ENCODE peak calls at places on chromosomes 6 and 20, in eight cellular contexts. K, W, B, J, Z, R, C and I are unnamed samples.

GRCh38 chr6:45310118-45310788 is 17.9 kb upstream of the RUNX2 start:
- DNase-seq in K (no peak), J (peak; percentile 51), R (no peak), C (no peak), B (no peak), Z (no peak), W (no peak), I (no peak)

GRCh38 chr6:101195581-101195980 is 197.9 kb upstream of the GRIK2 start:
- DNase-seq in R (no peak), B (no peak), K (no peak), C (no peak), Z (no peak), J (no peak), W (no peak), I (peak; percentile 4)

GRCh38 chr6:168950500-168951223 is 303.0 kb downstream of the THBS2 start:
- DNase-seq in C (no peak), R (peak; percentile 65), W (no peak), J (no peak), K (no peak), B (no peak), Z (no peak), I (no peak)

GRCh38 chr6:2611092-2611491 is 139.6 kb downstream of the MYLK4 start:
- DNase-seq in K (no peak), W (no peak), Z (no peak), C (peak; percentile 28), R (no peak), J (no peak), B (no peak), I (peak; percentile 61)

GRCh38 chr6:24451581-24452041 is 37.8 kb downstream of the GPLD1 start:
- DNase-seq in R (no peak), Z (no peak), W (no peak), B (no peak), J (no peak), C (no peak), K (peak; percentile 64), I (no peak)

GRCh38 chr6:105733556-105734162 is 330.8 kb upstream of the PREP start:
- DNase-seq in R (peak; percentile 70), K (peak; percentile 1), B (peak; percentile 73), J (peak; percentile 79), W (peak; percentile 41), Z (peak; percentile 59), C (peak; percentile 43), I (peak; percentile 55)

GRCh38 chr6:169269180-169270076 is 15.8 kb upstream of the THBS2 start:
- DNase-seq in Z (no peak), C (no peak), B (no peak), K (no peak), J (no peak), R (peak; percentile 77), W (no peak), I (peak; percentile 7)

GRCh38 chr20:25059866-25060465 is 2.0 kb upstream of the ACSS1 start:
- DNase-seq in J (no peak), W (no peak), C (no peak), K (no peak), B (no peak), Z (no peak), R (no peak), I (peak; percentile 13)

GRCh38 chr20:19583532-19584175 is 174.4 kb upstream of the RIN2 start:
- DNase-seq in W (peak; percentile 13), B (peak; percentile 11), J (peak; percentile 91), Z (peak; percentile 87), K (peak; percentile 67), C (peak; percentile 85), R (peak; percentile 63), I (peak; percentile 65)

GRCh38 chr6:72421387-72421786 is 200.5 kb upstream of the KCNQ5 start:
- DNase-seq in Z (no peak), J (no peak), C (no peak), W (no peak), K (no peak), B (no peak), R (peak; percentile 12), I (no peak)

GRCh38 chr6:147322299-147323162 is 118.3 kb downstream of the STXBP5 start:
- DNase-seq in Z (no peak), K (no peak), J (no peak), W (no peak), R (peak; percentile 80), C (no peak), B (no peak), I (no peak)

GRCh38 chr20:59668926-59669325 is 64.6 kb downstream of the PHACTR3 start:
- DNase-seq in W (no peak), B (no peak), J (no peak), K (no peak), C (no peak), Z (no peak), R (no peak), I (no peak)

GRCh38 chr6:167236239-167236571 is 54.9 kb upstream of the UNC93A start:
- DNase-seq in B (no peak), R (no peak), J (no peak), Z (no peak), K (peak; percentile 75), W (no peak), C (no peak), I (no peak)

GRCh38 chr6:167235421-167236238 is 55.5 kb upstream of the UNC93A start:
- DNase-seq in R (no peak), J (no peak), Z (no peak), W (no peak), C (no peak), K (no peak), B (no peak), I (no peak)

GRCh38 chr6:167237438-167237837 is 53.7 kb upstream of the UNC93A start:
- DNase-seq in R (no peak), W (no peak), B (no peak), C (no peak), Z (no peak), K (no peak), J (no peak), I (no peak)

GRCh38 chr6:167233490-167233889 is 57.6 kb upstream of the UNC93A start:
- DNase-seq in J (no peak), Z (no peak), K (no peak), W (no peak), B (no peak), R (no peak), C (no peak), I (no peak)

DNA sequence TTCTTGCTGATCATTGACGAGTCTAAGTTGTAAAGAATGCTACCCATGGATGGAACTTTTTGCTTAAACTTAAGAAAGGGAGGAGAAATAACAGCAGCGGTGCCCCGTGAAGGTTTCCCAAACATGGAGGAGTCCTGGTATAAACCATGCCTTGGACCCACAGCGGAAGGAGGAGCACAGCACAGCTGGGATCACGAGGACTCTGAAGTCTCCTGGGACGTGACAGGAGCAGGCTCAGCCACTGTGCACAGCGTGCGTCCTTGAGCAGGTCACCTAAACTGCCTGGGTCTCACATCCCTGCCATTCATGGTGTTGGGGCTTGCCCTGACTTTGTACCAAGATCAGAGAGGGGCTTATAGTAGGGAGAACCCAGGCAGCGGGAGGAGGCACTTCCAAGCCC is 56.1 kb upstream of the UNC93A start:
- DNase-seq in W (no peak), B (no peak), C (no peak), Z (no peak), R (no peak), K (peak; percentile 46), J (no peak), I (no peak)
- H3K4me1 ChIP-seq in W (no peaks in the 10 kb centered on the region), B (no peaks in the 10 kb centered on the region), C (peaks cover 6% of the 10 kb centered on the region), Z (peaks cover 37% of the 10 kb centered on the region), R (no peaks in the 10 kb centered on the region), K (no peaks in the 10 kb centered on the region), J (peaks cover 74% of the 10 kb centered on the region), I (no peaks in the 10 kb centered on the region)

GRCh38 chr6:1405221-1405620 is 15.8 kb downstream of the FOXF2 start:
- DNase-seq in R (no peak), B (no peak), J (no peak), W (no peak), C (no peak), K (no peak), Z (no peak), I (no peak)

GRCh38 chr6:1404713-1405098 is 15.3 kb downstream of the FOXF2 start:
- DNase-seq in W (no peak), C (no peak), B (no peak), R (no peak), K (no peak), Z (no peak), J (no peak), I (no peak)

GRCh38 chr6:1407499-1407990 is 18.2 kb downstream of the FOXF2 start:
- DNase-seq in R (peak; percentile 35), Z (no peak), W (no peak), C (no peak), J (no peak), B (no peak), K (no peak), I (no peak)

GRCh38 chr6:1404066-1404712 is 14.8 kb downstream of the FOXF2 start:
- DNase-seq in R (no peak), W (no peak), B (no peak), Z (no peak), C (no peak), K (no peak), J (no peak), I (no peak)

DNA sequence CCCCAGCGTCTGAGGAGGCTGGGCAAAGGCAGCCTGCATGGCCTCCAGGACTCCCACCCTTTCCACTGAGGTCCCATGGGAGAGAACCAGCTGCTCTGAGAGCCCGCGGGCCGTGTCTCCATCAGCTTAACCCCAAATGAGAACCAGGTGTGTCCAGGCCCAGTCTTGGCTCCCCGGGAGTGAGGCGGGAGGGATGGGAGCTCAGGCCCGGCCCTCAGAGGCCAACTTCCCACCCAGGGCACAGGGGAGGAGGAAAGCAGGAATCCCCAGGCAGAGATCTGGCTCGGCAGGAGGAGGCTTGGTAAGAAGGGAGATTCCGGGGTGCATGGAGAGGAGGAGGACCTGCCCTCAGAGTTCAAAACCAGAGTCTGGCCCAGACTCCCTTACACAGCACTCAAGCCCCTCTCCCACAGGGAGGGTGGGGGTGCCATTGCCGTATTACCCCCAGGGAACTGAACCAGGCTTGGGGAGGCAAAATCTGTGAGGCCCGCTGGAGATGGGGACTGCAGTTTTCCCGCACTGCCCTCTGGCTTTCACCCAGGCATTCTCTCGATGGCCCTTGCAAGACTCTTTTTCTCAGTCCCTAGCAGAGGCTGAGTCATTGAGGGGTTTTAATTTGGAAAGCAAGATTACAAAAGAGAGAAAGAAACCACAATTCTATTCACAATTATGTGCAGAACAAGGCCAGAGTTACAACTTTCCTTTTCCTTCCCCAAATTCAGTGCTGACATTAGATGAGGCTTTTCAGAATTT is 17.1 kb downstream of the FOXF2 start:
- DNase-seq in C (no peak), B (no peak), W (no peak), K (no peak), Z (no peak), J (no peak), R (peak; percentile 43), I (no peak)
- TF ChIP-seq EZH2phosphoT487 in C (no peak), B (no peak), W (no peak), K (no peak), Z (no peak), J (no peak), R (no peak), I (no peak)

DNA sequence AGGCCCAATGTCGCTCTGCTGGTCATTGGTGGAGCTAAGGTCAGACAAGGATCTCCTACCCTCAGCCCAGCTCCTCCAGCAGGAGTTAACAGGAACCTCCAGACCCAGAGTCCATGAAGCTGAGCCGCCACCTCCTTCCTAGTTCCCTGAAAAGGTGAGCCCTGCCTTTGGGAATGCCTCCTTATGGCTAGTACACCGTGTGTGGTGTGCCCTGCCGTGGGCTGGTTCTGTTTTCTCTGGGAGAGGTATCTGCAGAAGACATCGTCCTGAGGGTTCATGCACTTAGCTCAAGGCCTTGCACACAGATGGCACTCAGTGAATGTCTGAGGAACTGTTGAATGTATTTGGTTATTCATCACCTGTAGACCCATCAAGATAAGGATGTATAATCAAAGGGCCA is 15.3 kb downstream of the BANF2 start:
- DNase-seq in Z (no peak), K (no peak), J (no peak), C (no peak), W (no peak), B (no peak), R (no peak), I (no peak)
- H4K20me1 ChIP-seq in Z (no peaks in the 10 kb centered on the region), K (no peaks in the 10 kb centered on the region), J (no peaks in the 10 kb centered on the region), C (no peaks in the 10 kb centered on the region), W (no peaks in the 10 kb centered on the region), B (no peaks in the 10 kb centered on the region), R (no peaks in the 10 kb centered on the region), I (no peaks in the 10 kb centered on the region)

GRCh38 chr6:132498638-132499037 is 14.3 kb downstream of the STX7 start:
- DNase-seq in R (no peak), K (no peak), Z (no peak), B (peak; percentile 81), J (no peak), W (no peak), C (no peak), I (no peak)
- H3K4me1 ChIP-seq in R (peaks cover 9% of the 10 kb centered on the region), K (no peaks in the 10 kb centered on the region), Z (no peaks in the 10 kb centered on the region), B (peaks cover 90% of the 10 kb centered on the region), J (no peaks in the 10 kb centered on the region), W (no peaks in the 10 kb centered on the region), C (no peaks in the 10 kb centered on the region), I (no peaks in the 10 kb centered on the region)